ENCODE peak calls at places on chromosomes 1 and 21, in seven cellular contexts. S is cardiac fibroblast, Z is psoas muscle, U is mesenchymal stem cell, D is kidney glomerular epithelial cell, H is AG10803, M is OCI-LY7. Q is an unnamed sample.

GRCh38 chr1:203557958-203558760 is 64.2 kb downstream of the OPTC start:
- DNase-seq in Z (peak; percentile 67), S (peak; percentile 99), H (peak; percentile 99), D (peak; percentile 85), M (no peak), U (peak; percentile 96), Q (no peak)

GRCh38 chr21:36235058-36235582 is 78.5 kb downstream of the DOP1B start:
- DNase-seq in U (no peak), S (no peak), M (no peak), D (no peak), Z (no peak), H (no peak), Q (no peak)

GRCh38 chr21:33251119-33251518 is 15.0 kb upstream of the IL10RB start:
- DNase-seq in U (no peak), H (no peak), Z (no peak), S (no peak), M (no peak), D (no peak), Q (no peak)

GRCh38 chr1:147613506-147613905 is 56.8 kb downstream of the ACP6 start:
- DNase-seq in S (peak; percentile 6), U (no peak), D (no peak), H (peak; percentile 86), Z (no peak), M (no peak), Q (no peak)

GRCh38 chr1:94463765-94464330 is 45.7 kb downstream of the ABCD3 start:
- DNase-seq in D (peak; percentile 66), S (peak; percentile 76), H (peak; percentile 51), U (peak; percentile 63), Z (no peak), M (peak; percentile 56), Q (no peak)

GRCh38 chr1:23224721-23225648 is 7.7 kb upstream of the HTR1D start:
- DNase-seq in S (peak; percentile 67), Z (peak; percentile 20), D (peak; percentile 5), U (peak; percentile 34), M (no peak), H (peak; percentile 81), Q (no peak)

GRCh38 chr1:35810096-35810860 is 2.5 kb downstream of the AGO4 start:
- DNase-seq in S (peak; percentile 46), D (peak; percentile 49), Z (no peak), U (peak; percentile 28), H (peak; percentile 37), M (no peak), Q (no peak)

GRCh38 chr1:53258216-53258615 is 19.9 kb upstream of the MAGOH start:
- DNase-seq in S (no peak), M (no peak), U (no peak), H (no peak), Z (no peak), D (no peak), Q (no peak)

GRCh38 chr21:41902946-41903345 is 23.8 kb upstream of the PRDM15 start:
- DNase-seq in M (no peak), U (no peak), Z (no peak), D (no peak), H (no peak), S (no peak), Q (no peak)

GRCh38 chr1:67308136-67308535 is 463 bp downstream of the IL12RB2 start:
- DNase-seq in M (no peak), Z (no peak), U (no peak), D (no peak), S (no peak), H (no peak), Q (no peak)

GRCh38 chr1:107250169-107250568 is 109.3 kb downstream of the NTNG1 start:
- DNase-seq in Z (no peak), D (no peak), H (no peak), M (peak; percentile 59), S (no peak), U (no peak), Q (no peak)

GRCh38 chr1:241837901-241838300 is 10.1 kb upstream of the EXO1 start:
- DNase-seq in H (peak; percentile 80), S (peak; percentile 76), D (peak; percentile 7), Z (no peak), U (peak; percentile 87), M (no peak), Q (no peak)

GRCh38 chr1:5650283-5651026 is 341.8 kb downstream of the NPHP4 start:
- DNase-seq in S (no peak), U (no peak), D (no peak), H (no peak), M (no peak), Z (no peak), Q (no peak)

GRCh38 chr1:9281907-9282306 is 10.8 kb upstream of the SPSB1 start:
- DNase-seq in U (no peak), Z (no peak), M (no peak), D (no peak), H (no peak), S (no peak), Q (no peak)

GRCh38 chr1:94031154-94031553 is 89.8 kb downstream of the ABCA4 start:
- DNase-seq in U (peak; percentile 16), H (no peak), S (no peak), Z (no peak), M (no peak), D (no peak), Q (no peak)

GRCh38 chr1:163983097-163983496 is 575.9 kb upstream of the PBX1 start:
- DNase-seq in S (no peak), H (no peak), D (no peak), M (no peak), U (no peak), Z (no peak), Q (no peak)

GRCh38 chr1:17167041-17167782 is 37.7 kb upstream of the PADI1 start:
- DNase-seq in M (no peak), H (peak; percentile 26), D (no peak), Z (no peak), U (no peak), S (peak; percentile 6), Q (no peak)

GRCh38 chr1:179137623-179138235 is 55.9 kb downstream of the TOR3A start:
- DNase-seq in M (no peak), H (peak; percentile 49), D (no peak), Z (no peak), S (no peak), U (no peak), Q (no peak)

GRCh38 chr1:31264790-31265386 is 25.2 kb upstream of the NKAIN1 start:
- DNase-seq in Z (no peak), H (no peak), U (no peak), M (no peak), S (no peak), D (no peak), Q (no peak)

GRCh38 chr1:46152021-46152420 is 19.6 kb upstream of the PIK3R3 start:
- DNase-seq in D (peak; percentile 74), H (peak; percentile 80), Z (no peak), S (peak; percentile 75), M (no peak), U (peak; percentile 44), Q (no peak)

GRCh38 chr1:52904590-52905375 is 16.8 kb downstream of the ECHDC2 start:
- DNase-seq in U (no peak), S (peak; percentile 11), D (no peak), H (peak; percentile 18), Z (peak; percentile 32), M (peak; percentile 58), Q (no peak)

GRCh38 chr1:187067160-187067559 is 238.4 kb downstream of the PLA2G4A start:
- DNase-seq in U (no peak), M (no peak), S (no peak), H (no peak), Z (no peak), D (no peak), Q (no peak)

GRCh38 chr21:15003463-15004135 is 61.2 kb downstream of the NRIP1 start:
- DNase-seq in D (no peak), H (no peak), M (no peak), S (no peak), U (no peak), Z (no peak), Q (no peak)

GRCh38 chr1:29696656-29697390 is 460.5 kb downstream of the PTPRU start:
- DNase-seq in Z (no peak), U (no peak), D (no peak), M (no peak), H (no peak), S (no peak), Q (no peak)

GRCh38 chr1:104294259-104294658 is 544.6 kb downstream of the AMY1C start:
- DNase-seq in U (peak; percentile 20), H (no peak), Z (no peak), S (no peak), D (no peak), M (no peak), Q (no peak)

GRCh38 chr21:43921602-43921978 is 56.6 kb downstream of the AGPAT3 start:
- DNase-seq in U (no peak), M (no peak), H (no peak), Z (no peak), S (no peak), D (no peak), Q (peak; percentile 10)

GRCh38 chr1:209103135-209103534 is 480.4 kb upstream of the CAMK1G start:
- DNase-seq in H (no peak), D (no peak), U (no peak), M (no peak), Z (no peak), S (no peak), Q (no peak)

GRCh38 chr1:43688594-43689000 is 18.7 kb upstream of the ST3GAL3 start:
- DNase-seq in D (no peak), M (no peak), H (peak; percentile 91), S (peak; percentile 90), Z (no peak), U (peak; percentile 74), Q (no peak)